ENCODE peak calls at places on chromosome 11, in eight cellular contexts. Z, M, O, F, N, U, Y and T are unnamed samples.

GRCh38 chr11:126929186-126930085 is 71.1 kb downstream of the KIRREL3 start:
- DNase-seq in F (no peak), M (no peak), O (no peak), Z (no peak), Y (no peak), U (no peak), N (no peak), T (no peak)

GRCh38 chr11:68028802-68029475 is 1.5 kb upstream of the NDUFS8 start:
- DNase-seq in N (no peak), Y (no peak), Z (no peak), O (no peak), M (no peak), F (no peak), U (no peak), T (no peak)

GRCh38 chr11:119860561-119861094 is 131.6 kb upstream of the NECTIN1 start:
- DNase-seq in M (no peak), N (no peak), Z (no peak), Y (no peak), O (no peak), U (no peak), F (no peak), T (no peak)

GRCh38 chr11:18705651-18706281 is 7.2 kb downstream of the TMEM86A start:
- DNase-seq in Z (peak; percentile 40), U (no peak), N (no peak), O (peak; percentile 22), M (no peak), Y (no peak), F (no peak), T (peak; percentile 8)

GRCh38 chr11:15850992-15851615 is 505.2 kb downstream of the SOX6 start:
- DNase-seq in N (no peak), U (no peak), Y (no peak), F (no peak), M (no peak), O (peak; percentile 34), Z (no peak), T (no peak)

GRCh38 chr11:35602160-35602793 is 16.0 kb upstream of the FJX1 start:
- DNase-seq in F (no peak), M (no peak), O (no peak), U (no peak), Z (no peak), N (no peak), Y (no peak), T (no peak)

GRCh38 chr11:23134627-23135026 is 274.4 kb upstream of the CCDC179 start:
- DNase-seq in O (no peak), N (no peak), Z (no peak), F (no peak), M (no peak), Y (no peak), U (no peak), T (no peak)

GRCh38 chr11:129283141-129283540 is 91.0 kb upstream of the ARHGAP32 start:
- DNase-seq in U (peak; percentile 35), F (no peak), M (no peak), N (no peak), Z (peak; percentile 55), O (no peak), Y (peak; percentile 55), T (no peak)

GRCh38 chr11:1126935-1127663 is 30.7 kb upstream of the MUC5AC start:
- DNase-seq in Y (no peak), N (no peak), M (no peak), F (no peak), U (no peak), Z (no peak), O (no peak), T (no peak)

GRCh38 chr11:67349927-67350465 is 3.4 kb downstream of the POLD4 start:
- DNase-seq in U (no peak), M (no peak), Z (no peak), O (no peak), N (no peak), Y (no peak), F (no peak), T (no peak)

GRCh38 chr11:26947379-26947844 is 46.5 kb upstream of the FIBIN start:
- DNase-seq in M (no peak), N (no peak), U (no peak), O (no peak), Z (no peak), Y (no peak), F (peak; percentile 29), T (no peak)

GRCh38 chr11:69380921-69381581 is 87.1 kb downstream of the MYEOV start:
- DNase-seq in M (no peak), U (no peak), Y (no peak), Z (no peak), F (peak; percentile 11), O (no peak), N (no peak), T (no peak)

GRCh38 chr11:86460461-86461404 is 86.0 kb downstream of the CCDC81 start:
- DNase-seq in F (no peak), Z (no peak), Y (no peak), M (no peak), O (no peak), U (no peak), N (no peak), T (no peak)

GRCh38 chr11:125057370-125058060 is 5.6 kb upstream of the SLC37A2 start:
- DNase-seq in U (no peak), Y (no peak), O (no peak), N (no peak), Z (no peak), M (no peak), F (no peak), T (no peak)

GRCh38 chr11:8250981-8251620 is 12.6 kb downstream of the LMO1 start:
- DNase-seq in F (peak; percentile 9), Y (no peak), M (no peak), Z (no peak), U (no peak), O (no peak), N (no peak), T (no peak)

GRCh38 chr11:66069715-66070603 is at the start of gene PACS1:
- DNase-seq in Z (peak; percentile 72), N (peak; percentile 71), Y (no peak), F (peak; percentile 58), O (peak; percentile 58), M (peak; percentile 65), U (peak; percentile 56), T (peak; percentile 80)

GRCh38 chr11:110186456-110186855 is 93.3 kb downstream of the ZC3H12C start:
- DNase-seq in F (no peak), U (no peak), Y (no peak), O (no peak), N (no peak), Z (no peak), M (no peak), T (no peak)

GRCh38 chr11:12110714-12111481 is 508 bp downstream of the MICAL2 start:
- DNase-seq in U (no peak), Y (no peak), F (no peak), M (no peak), O (no peak), N (peak; percentile 14), Z (peak; percentile 52), T (no peak)

GRCh38 chr11:82750643-82751139 is 17.0 kb upstream of the FAM181B start:
- DNase-seq in Y (no peak), Z (no peak), O (no peak), N (peak; percentile 15), F (no peak), U (peak; percentile 28), M (no peak), T (no peak)